ENCODE peak calls at places on chromosomes 16 and 17, in eight cellular contexts. One of them, this sample, is unnamed.
A peak's percentile ranks its signal among the peaks of the same experiment; 100 is the strongest.

GRCh38 chr17:69608808-69609494 is 194.5 kb downstream of the MAP2K6 start:
- DNase-seq in NCI-H460: peak; percentile 28
- DNase-seq in NCI-H345: no peak
- DNase-seq in T-helper 22 cell: no peak
- DNase-seq in breast epithelium: peak; percentile 19
- DNase-seq in G401: no peak
- DNase-seq in M059J: peak; percentile 88
- DNase-seq in non-pigmented ciliary epithelial cell: peak; percentile 94
- DNase-seq in this sample: peak; percentile 71

GRCh38 chr17:17837966-17838962 is 1.5 kb upstream of the SREBF1 start:
- DNase-seq in breast epithelium: no peak
- DNase-seq in T-helper 22 cell: no peak
- DNase-seq in NCI-H345: peak; percentile 56
- DNase-seq in M059J: peak; percentile 92
- DNase-seq in G401: peak; percentile 54
- DNase-seq in non-pigmented ciliary epithelial cell: no peak
- DNase-seq in NCI-H460: peak; percentile 45
- DNase-seq in this sample: no peak

GRCh38 chr17:50338645-50339044 is 7.3 kb upstream of the XYLT2 start:
- DNase-seq in M059J: no peak
- DNase-seq in non-pigmented ciliary epithelial cell: no peak
- DNase-seq in breast epithelium: no peak
- DNase-seq in T-helper 22 cell: no peak
- DNase-seq in NCI-H345: no peak
- DNase-seq in G401: no peak
- DNase-seq in NCI-H460: no peak
- DNase-seq in this sample: no peak

GRCh38 chr17:28412131-28412530 is 6.1 kb upstream of the SLC46A1 start:
- DNase-seq in G401: no peak
- DNase-seq in NCI-H345: no peak
- DNase-seq in M059J: no peak
- DNase-seq in T-helper 22 cell: no peak
- DNase-seq in non-pigmented ciliary epithelial cell: no peak
- DNase-seq in breast epithelium: no peak
- DNase-seq in NCI-H460: no peak
- DNase-seq in this sample: no peak

GRCh38 chr16:15946257-15947044 is 3.0 kb upstream of the ABCC1 start:
- DNase-seq in T-helper 22 cell: no peak
- DNase-seq in NCI-H460: peak; percentile 73
- DNase-seq in G401: no peak
- DNase-seq in M059J: peak; percentile 71
- DNase-seq in non-pigmented ciliary epithelial cell: peak; percentile 40
- DNase-seq in breast epithelium: no peak
- DNase-seq in NCI-H345: no peak
- DNase-seq in this sample: no peak

GRCh38 chr16:54072237-54072636 is 214.3 kb downstream of the IRX3 start:
- DNase-seq in breast epithelium: no peak
- DNase-seq in non-pigmented ciliary epithelial cell: no peak
- DNase-seq in M059J: no peak
- DNase-seq in T-helper 22 cell: no peak
- DNase-seq in G401: no peak
- DNase-seq in NCI-H460: no peak
- DNase-seq in NCI-H345: no peak
- DNase-seq in this sample: no peak

GRCh38 chr17:79027925-79028491 is 4.0 kb downstream of the C1QTNF1 start:
- DNase-seq in M059J: peak; percentile 87
- DNase-seq in NCI-H345: no peak
- DNase-seq in G401: no peak
- DNase-seq in T-helper 22 cell: no peak
- DNase-seq in NCI-H460: no peak
- DNase-seq in breast epithelium: no peak
- DNase-seq in non-pigmented ciliary epithelial cell: no peak
- DNase-seq in this sample: no peak

GRCh38 chr16:67241008-67241900 is 6.0 kb downstream of the FHOD1 start:
- DNase-seq in M059J: peak; percentile 98
- DNase-seq in NCI-H345: no peak
- DNase-seq in breast epithelium: peak; percentile 87
- DNase-seq in G401: no peak
- DNase-seq in non-pigmented ciliary epithelial cell: peak; percentile 48
- DNase-seq in NCI-H460: peak; percentile 68
- DNase-seq in T-helper 22 cell: no peak
- DNase-seq in this sample: no peak

GRCh38 chr17:78903101-78903779 is at the start of gene CEP295NL:
- DNase-seq in NCI-H460: no peak
- DNase-seq in non-pigmented ciliary epithelial cell: no peak
- DNase-seq in M059J: peak; percentile 47
- DNase-seq in T-helper 22 cell: no peak
- DNase-seq in NCI-H345: no peak
- DNase-seq in G401: no peak
- DNase-seq in breast epithelium: no peak
- DNase-seq in this sample: no peak

GRCh38 chr16:30692381-30693074 is 6.4 kb upstream of the SRCAP start:
- DNase-seq in G401: no peak
- DNase-seq in NCI-H460: no peak
- DNase-seq in non-pigmented ciliary epithelial cell: no peak
- DNase-seq in T-helper 22 cell: no peak
- DNase-seq in breast epithelium: no peak
- DNase-seq in NCI-H345: no peak
- DNase-seq in M059J: no peak
- DNase-seq in this sample: no peak

GRCh38 chr16:72637306-72637705 is 410.6 kb downstream of the ZFHX3 start:
- DNase-seq in NCI-H460: no peak
- DNase-seq in NCI-H345: no peak
- DNase-seq in M059J: peak; percentile 88
- DNase-seq in non-pigmented ciliary epithelial cell: peak; percentile 23
- DNase-seq in T-helper 22 cell: no peak
- DNase-seq in breast epithelium: no peak
- DNase-seq in G401: no peak
- DNase-seq in this sample: peak; percentile 29

GRCh38 chr17:57750109-57750845 is 5.2 kb upstream of the CCDC182 start:
- DNase-seq in M059J: no peak
- DNase-seq in G401: no peak
- DNase-seq in breast epithelium: no peak
- DNase-seq in NCI-H460: no peak
- DNase-seq in T-helper 22 cell: no peak
- DNase-seq in non-pigmented ciliary epithelial cell: no peak
- DNase-seq in NCI-H345: no peak
- DNase-seq in this sample: no peak

This sample was measured in epithelial cell of proximal tubule.